ENCODE peak calls at places on chromosomes 13 and 19, in five cellular contexts. Z, T, J, Y and X are unnamed samples.

GRCh38 chr19:10915511-10916091 is 12.8 kb downstream of the YIPF2 start:
- DNase-seq in Z (no peak), T (no peak), J (no peak), Y (no peak), X (no peak)

GRCh38 chr13:102291587-102292218 is 110.1 kb downstream of the FGF14 start:
- DNase-seq in Z (no peak), T (no peak), J (no peak), Y (no peak), X (no peak)

GRCh38 chr19:4191044-4191443 is 8.6 kb downstream of the ANKRD24 start:
- DNase-seq in Z (no peak), T (no peak), J (no peak), Y (no peak), X (no peak)

GRCh38 chr19:50414850-50415660 is 3.7 kb upstream of the SPIB start:
- DNase-seq in Z (no peak), T (peak), J (peak), Y (peak), X (peak)

GRCh38 chr13:51305558-51305957 is 33.9 kb upstream of the SERPINE3 start:
- DNase-seq in Z (no peak), T (no peak), J (peak), Y (no peak), X (no peak)

GRCh38 chr19:44747739-44748425 is 626 bp upstream of the BCL3 start:
- DNase-seq in Z (no peak), T (no peak), J (peak), Y (no peak), X (peak)

GRCh38 chr13:82330499-82330898 is 1551.8 kb downstream of the SLITRK1 start:
- DNase-seq in Z (no peak), T (no peak), J (peak), Y (no peak), X (no peak)

GRCh38 chr13:80337011-80337688 is 3.8 kb downstream of the SPRY2 start:
- DNase-seq in Z (peak), T (no peak), J (no peak), Y (no peak), X (no peak)

GRCh38 chr19:30091456-30091855 is 149.4 kb downstream of the URI1 start:
- DNase-seq in Z (no peak), T (no peak), J (no peak), Y (no peak), X (peak)